ENCODE peak calls at places on chromosomes 2 and 18, in ten cellular contexts. One of them, this sample, is unnamed.

GRCh38 chr18:22391571-22392359 is 25.9 kb downstream of the CTAGE1 start:
- DNase-seq in activated CD4-positive, alpha-beta T cell treated with anti-CD3 and anti-CD28 coated beads, Interleukin-2, amount 50 U/mL, for 1 hour: peak
- DNase-seq in stimulated activated CD8-positive, alpha-beta memory T cell treated with anti-CD3 and anti-CD28 coated beads, Interleukin-15, amount 100 ng/mL, for 24 hours: no peak
- DNase-seq in activated naive CD4-positive, alpha-beta T cell treated with anti-CD3 and anti-CD28 coated beads, Interleukin-2, amount 50 U/mL, for 72 hours: no peak
- DNase-seq in NCI-H526 treated with DMSO at 0.1 percent for 48 hours: no peak
- DNase-seq in hepatic stellate cell: peak
- DNase-seq in EL: peak
- DNase-seq in fibroblast of the conjunctiva: peak
- DNase-seq in aorta: peak
- DNase-seq in choroid plexus epithelial cell: peak
- DNase-seq in this sample: peak

GRCh38 chr2:163735692-163736432 is at the start of gene FIGN:
- DNase-seq in EL: peak
- DNase-seq in hepatic stellate cell: peak
- DNase-seq in choroid plexus epithelial cell: peak
- DNase-seq in aorta: peak
- DNase-seq in NCI-H526 treated with DMSO at 0.1 percent for 48 hours: peak
- DNase-seq in activated naive CD4-positive, alpha-beta T cell treated with anti-CD3 and anti-CD28 coated beads, Interleukin-2, amount 50 U/mL, for 72 hours: no peak
- DNase-seq in activated CD4-positive, alpha-beta T cell treated with anti-CD3 and anti-CD28 coated beads, Interleukin-2, amount 50 U/mL, for 1 hour: no peak
- DNase-seq in stimulated activated CD8-positive, alpha-beta memory T cell treated with anti-CD3 and anti-CD28 coated beads, Interleukin-15, amount 100 ng/mL, for 24 hours: no peak
- DNase-seq in fibroblast of the conjunctiva: peak
- DNase-seq in this sample: peak

GRCh38 chr2:71379086-71379485 is 47.5 kb downstream of the ZNF638 start:
- DNase-seq in hepatic stellate cell: no peak
- DNase-seq in choroid plexus epithelial cell: peak
- DNase-seq in activated naive CD4-positive, alpha-beta T cell treated with anti-CD3 and anti-CD28 coated beads, Interleukin-2, amount 50 U/mL, for 72 hours: no peak
- DNase-seq in stimulated activated CD8-positive, alpha-beta memory T cell treated with anti-CD3 and anti-CD28 coated beads, Interleukin-15, amount 100 ng/mL, for 24 hours: no peak
- DNase-seq in fibroblast of the conjunctiva: peak
- DNase-seq in aorta: no peak
- DNase-seq in activated CD4-positive, alpha-beta T cell treated with anti-CD3 and anti-CD28 coated beads, Interleukin-2, amount 50 U/mL, for 1 hour: no peak
- DNase-seq in EL: peak
- DNase-seq in NCI-H526 treated with DMSO at 0.1 percent for 48 hours: no peak
- DNase-seq in this sample: peak

GRCh38 chr2:108423067-108423466 is 25.9 kb upstream of the GCC2 start:
- DNase-seq in NCI-H526 treated with DMSO at 0.1 percent for 48 hours: no peak
- DNase-seq in activated CD4-positive, alpha-beta T cell treated with anti-CD3 and anti-CD28 coated beads, Interleukin-2, amount 50 U/mL, for 1 hour: no peak
- DNase-seq in choroid plexus epithelial cell: no peak
- DNase-seq in fibroblast of the conjunctiva: no peak
- DNase-seq in aorta: no peak
- DNase-seq in stimulated activated CD8-positive, alpha-beta memory T cell treated with anti-CD3 and anti-CD28 coated beads, Interleukin-15, amount 100 ng/mL, for 24 hours: no peak
- DNase-seq in EL: no peak
- DNase-seq in activated naive CD4-positive, alpha-beta T cell treated with anti-CD3 and anti-CD28 coated beads, Interleukin-2, amount 50 U/mL, for 72 hours: no peak
- DNase-seq in hepatic stellate cell: no peak
- DNase-seq in this sample: no peak

GRCh38 chr2:53252115-53252514 is 515.5 kb upstream of the CHAC2 start:
- DNase-seq in stimulated activated CD8-positive, alpha-beta memory T cell treated with anti-CD3 and anti-CD28 coated beads, Interleukin-15, amount 100 ng/mL, for 24 hours: no peak
- DNase-seq in choroid plexus epithelial cell: peak
- DNase-seq in NCI-H526 treated with DMSO at 0.1 percent for 48 hours: peak
- DNase-seq in activated naive CD4-positive, alpha-beta T cell treated with anti-CD3 and anti-CD28 coated beads, Interleukin-2, amount 50 U/mL, for 72 hours: no peak
- DNase-seq in fibroblast of the conjunctiva: no peak
- DNase-seq in EL: no peak
- DNase-seq in aorta: no peak
- DNase-seq in hepatic stellate cell: no peak
- DNase-seq in activated CD4-positive, alpha-beta T cell treated with anti-CD3 and anti-CD28 coated beads, Interleukin-2, amount 50 U/mL, for 1 hour: no peak
- DNase-seq in this sample: no peak

GRCh38 chr2:241458687-241459086 is 49.7 kb downstream of the STK25 start:
- DNase-seq in activated naive CD4-positive, alpha-beta T cell treated with anti-CD3 and anti-CD28 coated beads, Interleukin-2, amount 50 U/mL, for 72 hours: no peak
- DNase-seq in aorta: no peak
- DNase-seq in hepatic stellate cell: no peak
- DNase-seq in stimulated activated CD8-positive, alpha-beta memory T cell treated with anti-CD3 and anti-CD28 coated beads, Interleukin-15, amount 100 ng/mL, for 24 hours: no peak
- DNase-seq in NCI-H526 treated with DMSO at 0.1 percent for 48 hours: no peak
- DNase-seq in choroid plexus epithelial cell: no peak
- DNase-seq in activated CD4-positive, alpha-beta T cell treated with anti-CD3 and anti-CD28 coated beads, Interleukin-2, amount 50 U/mL, for 1 hour: no peak
- DNase-seq in fibroblast of the conjunctiva: no peak
- DNase-seq in EL: no peak
- DNase-seq in this sample: no peak

GRCh38 chr18:21115519-21116411 is 4.2 kb upstream of the ROCK1 start:
- DNase-seq in activated CD4-positive, alpha-beta T cell treated with anti-CD3 and anti-CD28 coated beads, Interleukin-2, amount 50 U/mL, for 1 hour: no peak
- DNase-seq in NCI-H526 treated with DMSO at 0.1 percent for 48 hours: no peak
- DNase-seq in choroid plexus epithelial cell: peak
- DNase-seq in EL: peak
- DNase-seq in stimulated activated CD8-positive, alpha-beta memory T cell treated with anti-CD3 and anti-CD28 coated beads, Interleukin-15, amount 100 ng/mL, for 24 hours: no peak
- DNase-seq in activated naive CD4-positive, alpha-beta T cell treated with anti-CD3 and anti-CD28 coated beads, Interleukin-2, amount 50 U/mL, for 72 hours: no peak
- DNase-seq in hepatic stellate cell: peak
- DNase-seq in aorta: no peak
- DNase-seq in fibroblast of the conjunctiva: peak
- DNase-seq in this sample: no peak

GRCh38 chr2:168912466-168913170 is 11.5 kb downstream of the G6PC2 start:
- DNase-seq in stimulated activated CD8-positive, alpha-beta memory T cell treated with anti-CD3 and anti-CD28 coated beads, Interleukin-15, amount 100 ng/mL, for 24 hours: no peak
- DNase-seq in activated CD4-positive, alpha-beta T cell treated with anti-CD3 and anti-CD28 coated beads, Interleukin-2, amount 50 U/mL, for 1 hour: no peak
- DNase-seq in aorta: no peak
- DNase-seq in hepatic stellate cell: no peak
- DNase-seq in activated naive CD4-positive, alpha-beta T cell treated with anti-CD3 and anti-CD28 coated beads, Interleukin-2, amount 50 U/mL, for 72 hours: peak
- DNase-seq in EL: peak
- DNase-seq in NCI-H526 treated with DMSO at 0.1 percent for 48 hours: peak
- DNase-seq in choroid plexus epithelial cell: peak
- DNase-seq in fibroblast of the conjunctiva: no peak
- DNase-seq in this sample: peak

GRCh38 chr2:102505290-102505689 is 32.3 kb downstream of the SLC9A4 start:
- DNase-seq in NCI-H526 treated with DMSO at 0.1 percent for 48 hours: peak
- DNase-seq in stimulated activated CD8-positive, alpha-beta memory T cell treated with anti-CD3 and anti-CD28 coated beads, Interleukin-15, amount 100 ng/mL, for 24 hours: no peak
- DNase-seq in activated CD4-positive, alpha-beta T cell treated with anti-CD3 and anti-CD28 coated beads, Interleukin-2, amount 50 U/mL, for 1 hour: no peak
- DNase-seq in aorta: no peak
- DNase-seq in EL: no peak
- DNase-seq in fibroblast of the conjunctiva: no peak
- DNase-seq in activated naive CD4-positive, alpha-beta T cell treated with anti-CD3 and anti-CD28 coated beads, Interleukin-2, amount 50 U/mL, for 72 hours: no peak
- DNase-seq in choroid plexus epithelial cell: no peak
- DNase-seq in hepatic stellate cell: no peak
- DNase-seq in this sample: no peak

GRCh38 chr2:240598311-240598911 is 11.9 kb downstream of the CAPN10 start:
- DNase-seq in EL: no peak
- DNase-seq in NCI-H526 treated with DMSO at 0.1 percent for 48 hours: no peak
- DNase-seq in fibroblast of the conjunctiva: no peak
- DNase-seq in choroid plexus epithelial cell: no peak
- DNase-seq in activated naive CD4-positive, alpha-beta T cell treated with anti-CD3 and anti-CD28 coated beads, Interleukin-2, amount 50 U/mL, for 72 hours: no peak
- DNase-seq in stimulated activated CD8-positive, alpha-beta memory T cell treated with anti-CD3 and anti-CD28 coated beads, Interleukin-15, amount 100 ng/mL, for 24 hours: no peak
- DNase-seq in hepatic stellate cell: no peak
- DNase-seq in activated CD4-positive, alpha-beta T cell treated with anti-CD3 and anti-CD28 coated beads, Interleukin-2, amount 50 U/mL, for 1 hour: no peak
- DNase-seq in aorta: peak
- DNase-seq in this sample: no peak

GRCh38 chr18:48639772-48640432 is 101.1 kb downstream of the CTIF start:
- DNase-seq in choroid plexus epithelial cell: no peak
- DNase-seq in activated naive CD4-positive, alpha-beta T cell treated with anti-CD3 and anti-CD28 coated beads, Interleukin-2, amount 50 U/mL, for 72 hours: no peak
- DNase-seq in hepatic stellate cell: no peak
- DNase-seq in activated CD4-positive, alpha-beta T cell treated with anti-CD3 and anti-CD28 coated beads, Interleukin-2, amount 50 U/mL, for 1 hour: no peak
- DNase-seq in stimulated activated CD8-positive, alpha-beta memory T cell treated with anti-CD3 and anti-CD28 coated beads, Interleukin-15, amount 100 ng/mL, for 24 hours: no peak
- DNase-seq in NCI-H526 treated with DMSO at 0.1 percent for 48 hours: no peak
- DNase-seq in EL: no peak
- DNase-seq in aorta: no peak
- DNase-seq in fibroblast of the conjunctiva: no peak
- DNase-seq in this sample: no peak

This sample was measured in astrocyte of the cerebellum.